ENCODE peak calls at places on chromosome 16, in five cellular contexts. O is adrenal gland, W is transverse colon, Q is A549, K is body of pancreas. U is an unnamed sample.

GRCh38 chr16:17161034-17161433 is 309.7 kb downstream of the XYLT1 start:
- DNase-seq in Q (no peak), O (no peak), K (no peak), W (no peak), U (no peak)

GRCh38 chr16:69176033-69176780 is 10.8 kb upstream of the SNTB2 start:
- DNase-seq in K (no peak), O (no peak), W (no peak), Q (no peak), U (peak; percentile 52)

GRCh38 chr16:71637398-71637797 is 11.4 kb downstream of the MARVELD3 start:
- DNase-seq in Q (no peak), O (no peak), K (no peak), W (no peak), U (no peak)

GRCh38 chr16:10039220-10040096 is 142.8 kb downstream of the GRIN2A start:
- DNase-seq in K (peak; percentile 6), W (no peak), Q (peak; percentile 8), O (no peak), U (no peak)

GRCh38 chr16:31191697-31192428 is 10.7 kb downstream of the PYCARD start:
- DNase-seq in Q (no peak), O (no peak), W (no peak), K (no peak), U (no peak)

GRCh38 chr16:73176577-73177013 is 128.7 kb upstream of the ZFHX3 start:
- DNase-seq in O (no peak), K (no peak), W (no peak), Q (peak; percentile 48), U (no peak)

GRCh38 chr16:14097182-14097951 is 26.2 kb downstream of the MRTFB start:
- DNase-seq in Q (no peak), O (no peak), K (peak; percentile 90), W (peak; percentile 25), U (no peak)

GRCh38 chr16:3953728-3954410 is 73.4 kb upstream of the CREBBP start:
- DNase-seq in Q (no peak), K (no peak), W (no peak), O (no peak), U (peak; percentile 57)

GRCh38 chr16:30658731-30659506 is 688 bp downstream of the FBRS start:
- DNase-seq in K (peak; percentile 97), W (no peak), Q (peak; percentile 78), O (peak; percentile 97), U (peak; percentile 94)

GRCh38 chr16:6642271-6642670 is 690.4 kb upstream of the RBFOX1 start:
- DNase-seq in O (no peak), Q (no peak), W (no peak), K (no peak), U (no peak)

GRCh38 chr16:53111078-53111776 is 56.4 kb downstream of the CHD9 start:
- DNase-seq in W (no peak), Q (no peak), O (no peak), K (no peak), U (no peak)

GRCh38 chr16:73196670-73197069 is 148.7 kb upstream of the ZFHX3 start:
- DNase-seq in W (peak; percentile 75), Q (peak; percentile 80), K (peak; percentile 80), O (peak; percentile 83), U (peak; percentile 84)

GRCh38 chr16:2792945-2793344 is 5.3 kb upstream of the PRSS41 start:
- DNase-seq in Q (no peak), W (no peak), O (no peak), K (no peak), U (peak; percentile 5)

GRCh38 chr16:63682844-63683243 is 1439.0 kb downstream of the CDH11 start:
- DNase-seq in O (no peak), K (no peak), Q (no peak), W (no peak), U (no peak)

GRCh38 chr16:69660166-69660565 is 66.2 kb downstream of the NQO1 start:
- DNase-seq in Q (no peak), W (no peak), K (no peak), O (peak; percentile 41), U (no peak)

GRCh38 chr16:23700509-23700908 is 12.5 kb downstream of the ERN2 start:
- DNase-seq in W (peak; percentile 56), K (no peak), Q (no peak), O (no peak), U (no peak)

GRCh38 chr16:53817117-53817516 is 113.2 kb downstream of the FTO start:
- DNase-seq in K (peak; percentile 22), O (peak; percentile 73), W (no peak), Q (peak; percentile 62), U (no peak)

DNA sequence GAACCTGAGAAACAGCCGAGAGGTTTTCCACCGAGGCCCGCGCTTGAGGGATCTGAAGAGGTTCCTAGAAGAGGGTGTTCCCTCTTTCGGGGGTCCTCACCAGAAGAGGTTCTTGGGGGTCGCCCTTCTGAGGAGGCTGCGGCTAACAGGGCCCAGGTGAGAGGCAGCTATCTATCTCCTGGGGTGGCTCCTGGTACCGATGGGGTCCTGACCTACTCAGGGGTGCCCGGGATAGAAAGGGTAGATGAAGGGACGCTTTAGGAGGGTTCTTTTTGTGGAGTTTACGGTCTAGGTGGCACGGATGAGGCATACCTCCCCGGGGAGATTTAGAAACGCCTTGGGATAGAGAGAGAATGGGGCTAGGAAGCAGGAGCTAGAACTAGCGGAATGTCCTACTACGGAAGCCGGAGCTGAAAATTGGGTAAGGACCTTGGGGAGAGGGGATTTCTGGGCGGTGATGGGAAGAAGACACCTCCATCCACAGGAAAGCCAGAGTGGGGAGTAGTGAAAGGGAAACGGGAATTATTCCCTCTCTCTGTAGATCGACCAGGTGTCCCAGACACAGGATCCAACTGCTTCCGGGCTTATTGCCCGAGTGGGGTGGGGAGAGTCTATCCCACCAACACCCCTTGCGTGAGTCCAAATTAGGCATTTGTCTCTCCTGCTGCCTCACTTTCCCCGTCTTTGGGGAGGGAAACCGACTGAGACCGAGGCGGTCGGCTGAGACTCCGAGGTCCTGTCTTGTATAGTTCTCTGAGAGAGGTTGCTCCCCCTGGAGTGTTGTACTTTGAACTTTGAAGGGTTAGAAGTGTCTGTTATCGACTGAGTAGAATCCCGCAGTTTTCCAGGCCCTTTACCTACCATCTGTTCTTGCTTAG is 740 bp downstream of the RSPRY1 start:
- DNase-seq in K (peak; percentile 35), W (peak; percentile 39), Q (peak; percentile 35), O (peak; percentile 37), U (no peak)
- TF ChIP-seq POLR2A in K (no peak), W (peak; percentile 47), Q (no peak), O (no peak), U (no peak)

DNA sequence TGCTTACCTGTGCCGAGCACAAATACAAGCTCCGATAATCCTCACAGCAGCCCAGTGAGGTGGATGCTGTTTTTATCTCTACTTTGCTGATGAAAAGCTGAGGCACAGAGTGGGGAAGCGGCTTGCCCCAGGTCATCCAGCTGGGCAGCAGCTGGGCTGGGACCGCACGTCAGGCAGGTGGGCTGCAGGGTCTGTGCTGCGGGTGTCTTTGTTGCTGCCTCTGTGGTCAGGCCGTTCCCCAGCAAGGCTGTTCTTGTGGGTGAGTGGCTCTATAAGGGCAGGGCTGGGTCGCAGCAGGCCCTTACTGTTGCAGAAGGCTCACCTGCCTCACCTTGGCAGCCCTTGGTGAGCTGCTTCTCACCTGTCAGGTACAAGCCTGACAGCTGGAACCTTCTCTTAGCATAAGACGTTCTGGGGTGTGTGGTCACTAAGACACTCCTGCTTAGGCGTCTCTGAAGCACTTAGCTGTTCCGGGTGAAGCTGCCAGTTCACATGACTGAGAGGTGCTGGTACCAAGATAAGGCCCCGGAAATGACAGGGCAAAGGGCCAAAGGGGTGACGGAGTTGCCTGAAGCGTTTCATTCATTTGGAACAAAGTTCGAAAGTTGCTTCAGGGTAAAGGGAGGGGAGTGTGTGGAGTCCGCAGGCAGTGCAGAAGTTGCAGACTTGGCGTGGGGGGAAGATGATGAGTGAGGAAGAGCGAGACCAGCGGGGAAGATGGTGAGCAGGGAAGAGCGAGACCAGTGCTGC is 17.4 kb downstream of the IRF8 start:
- DNase-seq in Q (no peak), O (peak; percentile 59), W (peak; percentile 88), K (peak; percentile 88), U (no peak)
- H3K27ac ChIP-seq in Q (no peak overlapping the region), O (no peak overlapping the region), W (peak overlapping the region; percentile 81), K (peak overlapping the region; percentile 49), U (no peak overlapping the region)

GRCh38 chr16:86809458-86809955 is 231.2 kb downstream of the FOXL1 start:
- DNase-seq in K (no peak), O (no peak), W (no peak), Q (peak; percentile 64), U (no peak)
- TF ChIP-seq POLR2A in K (no peak), O (no peak), W (no peak), Q (no peak), U (no peak)

DNA sequence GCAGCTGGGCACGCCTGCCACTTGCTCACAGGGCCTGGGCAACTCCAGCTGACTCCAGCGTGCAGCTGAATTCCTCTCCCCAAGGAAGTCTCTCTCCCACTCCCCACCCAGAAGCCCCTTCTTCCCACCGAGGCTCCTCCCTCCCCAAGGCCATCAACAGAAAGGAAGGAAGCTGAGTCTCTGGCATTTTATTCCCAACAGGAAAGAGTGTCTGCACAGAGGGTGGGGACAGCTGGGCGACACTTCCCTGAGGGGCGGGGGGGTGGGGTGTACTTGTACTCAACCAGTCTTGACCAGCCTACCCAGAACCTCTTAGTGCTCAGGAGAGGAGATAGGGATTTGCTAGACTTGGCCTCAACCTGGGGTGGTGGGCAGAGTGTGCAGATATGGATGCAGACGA is at the start of gene EXOC3L1:
- DNase-seq in W (no peak), O (no peak), Q (no peak), K (no peak), U (no peak)
- H3K27ac ChIP-seq in W (no peak within 1 kb of the TSS), O (no peak within 1 kb of the TSS), Q (no peak within 1 kb of the TSS), K (no peak within 1 kb of the TSS), U (no peak within 1 kb of the TSS)

GRCh38 chr16:11797957-11798299 is 870 bp upstream of the ZC3H7A start:
- DNase-seq in K (peak; percentile 33), Q (peak; percentile 22), O (no peak), W (no peak), U (no peak)

GRCh38 chr16:11796227-11797165 is 562 bp downstream of the ZC3H7A start:
- DNase-seq in W (peak; percentile 68), Q (peak; percentile 50), O (peak; percentile 76), K (peak; percentile 70), U (peak; percentile 87)

GRCh38 chr16:11795887-11796226 is 1.2 kb downstream of the ZC3H7A start:
- DNase-seq in W (no peak), Q (no peak), O (no peak), K (no peak), U (no peak)

GRCh38 chr16:11799017-11799381 is 1.9 kb upstream of the ZC3H7A start:
- DNase-seq in W (no peak), K (no peak), Q (no peak), O (no peak), U (no peak)

DNA sequence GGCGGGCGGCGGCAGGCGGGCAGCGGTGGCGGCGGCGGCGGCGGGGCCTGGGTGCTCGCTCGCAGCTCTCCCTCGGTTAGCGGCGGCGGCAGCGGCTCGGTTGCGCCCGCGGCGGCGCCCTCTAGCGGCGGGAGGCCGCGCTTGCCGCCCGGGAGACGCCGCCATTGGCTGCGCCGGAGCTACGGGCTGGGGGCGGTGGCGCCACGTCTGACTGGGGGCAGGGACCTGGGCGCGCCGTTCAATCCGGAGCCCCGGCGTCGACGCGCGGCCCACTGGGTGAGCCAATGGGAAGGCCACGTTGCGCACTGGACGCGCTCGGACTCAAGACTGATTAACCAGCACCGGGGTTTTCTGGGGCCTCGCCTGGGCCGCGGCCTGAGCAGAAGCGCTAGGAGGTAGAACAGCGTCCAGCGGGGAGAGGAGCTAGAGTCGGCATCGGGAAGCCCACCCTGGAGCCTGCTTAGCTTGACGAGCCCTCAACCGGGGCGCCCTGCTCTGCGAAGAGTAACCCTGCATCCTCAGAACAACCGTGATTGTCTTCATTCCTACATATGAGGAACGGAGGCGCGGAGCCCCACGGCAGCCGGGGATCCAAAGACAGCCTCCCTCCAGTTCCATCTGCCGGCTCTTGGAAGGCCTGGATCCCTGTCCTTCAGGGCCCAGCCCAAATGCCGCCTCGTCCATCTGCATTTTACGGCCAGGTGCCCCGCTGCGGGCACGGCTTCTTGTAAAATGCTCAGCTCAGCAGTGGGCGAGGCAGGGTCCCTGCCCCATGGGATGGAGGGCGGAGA is at the start of gene ZC3H7A:
- DNase-seq in Q (peak; percentile 96), W (peak; percentile 97), K (peak; percentile 98), O (peak; percentile 99), U (peak; percentile 99)
- TF ChIP-seq POLR2A in Q (peak; percentile 98), W (peak; percentile 98), K (peak; percentile 97), O (peak; percentile 94), U (peak; percentile 95)